ENCODE peak calls at places on chromosomes 7 and 10, in six cellular contexts. Y is AG04450; K is CD8-positive, alpha-beta T cell; X is uterus; S is sigmoid colon; Q is neural progenitor cell. T is an unnamed sample.

GRCh38 chr7:24255139-24255538 is 28.9 kb upstream of the NPY start:
- DNase-seq in Y (no peak), S (no peak), K (no peak), X (no peak), Q (no peak), T (no peak)

GRCh38 chr7:44196450-44196872 is 4.3 kb upstream of the YKT6 start:
- DNase-seq in Q (peak; percentile 64), S (peak; percentile 67), Y (no peak), X (no peak), K (no peak), T (no peak)

GRCh38 chr10:98242823-98243222 is 25.2 kb downstream of the LOXL4 start:
- DNase-seq in K (no peak), Y (no peak), S (no peak), Q (no peak), X (no peak), T (no peak)

GRCh38 chr7:1210979-1211608 is 21.6 kb upstream of the UNCX start:
- DNase-seq in Q (no peak), X (no peak), Y (no peak), K (no peak), S (no peak), T (no peak)

GRCh38 chr7:3134715-3135114 is 91.0 kb upstream of the CARD11 start:
- DNase-seq in K (no peak), S (no peak), X (no peak), Y (no peak), Q (no peak), T (no peak)

GRCh38 chr7:27175626-27176342 is 1.7 kb upstream of the HOXA10 start:
- DNase-seq in Y (no peak), S (peak; percentile 78), X (peak; percentile 44), K (no peak), Q (no peak), T (no peak)

GRCh38 chr7:4707980-4708411 is 25.9 kb downstream of the FOXK1 start:
- DNase-seq in S (no peak), X (no peak), K (no peak), Y (no peak), Q (peak; percentile 85), T (no peak)

GRCh38 chr7:80385512-80385911 is 126.4 kb downstream of the GNAT3 start:
- DNase-seq in Y (no peak), X (no peak), Q (no peak), S (no peak), K (no peak), T (no peak)

GRCh38 chr10:123323884-123324283 is 169.7 kb downstream of the BUB3 start:
- DNase-seq in Y (no peak), X (no peak), K (no peak), Q (no peak), S (no peak), T (no peak)

GRCh38 chr7:45596665-45597095 is 22.5 kb downstream of the ADCY1 start:
- DNase-seq in S (no peak), K (no peak), Y (no peak), Q (no peak), X (no peak), T (no peak)

GRCh38 chr10:47401874-47402645 is 18.0 kb upstream of the ZNF488 start:
- DNase-seq in X (no peak), K (no peak), Q (no peak), Y (no peak), S (no peak), T (no peak)

GRCh38 chr7:142669074-142669654 is 80.1 kb upstream of the PRSS1 start:
- DNase-seq in Y (no peak), S (no peak), X (no peak), K (no peak), Q (peak; percentile 20), T (no peak)

GRCh38 chr7:141551773-141552162 is 558 bp downstream of the AGK start:
- DNase-seq in Q (peak; percentile 22), K (no peak), Y (no peak), X (no peak), S (no peak), T (no peak)

GRCh38 chr7:141551080-141551772 is at the start of gene AGK:
- DNase-seq in Q (peak; percentile 87), S (peak; percentile 81), Y (peak; percentile 36), X (peak; percentile 47), K (peak; percentile 55), T (peak; percentile 40)

GRCh38 chr7:141544831-141545230 is 6.4 kb upstream of the AGK start:
- DNase-seq in K (no peak), S (no peak), X (no peak), Q (peak; percentile 31), Y (no peak), T (no peak)

GRCh38 chr7:141549582-141549981 is 1.6 kb upstream of the AGK start:
- DNase-seq in X (no peak), K (no peak), Q (no peak), Y (no peak), S (no peak), T (no peak)

DNA sequence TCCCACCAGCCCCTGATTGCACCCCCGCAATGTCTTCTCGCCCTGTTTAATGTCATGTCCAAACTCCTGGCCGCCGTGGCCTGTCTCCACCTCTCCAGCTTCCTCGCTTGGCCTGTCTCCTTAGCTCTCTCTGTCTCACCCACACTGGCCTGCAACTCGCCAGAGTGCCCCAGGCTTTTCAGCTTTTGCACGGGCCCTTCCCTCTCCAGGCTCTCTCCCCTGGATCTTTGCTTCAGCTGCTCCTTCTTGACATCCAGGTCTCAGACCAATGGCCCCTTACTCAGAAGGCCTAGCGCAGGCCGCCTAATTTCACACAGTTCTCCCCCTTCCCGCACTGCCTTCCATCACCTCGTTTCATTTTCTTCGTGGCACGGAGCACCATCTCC is 523 bp upstream of the AGK start:
- DNase-seq in X (peak; percentile 14), Y (no peak), Q (peak; percentile 26), S (no peak), K (no peak), T (no peak)
- H3K27ac ChIP-seq in X (peak overlapping the region; percentile 76), Y (peak overlapping the region; percentile 61), Q (no peak overlapping the region), S (peak overlapping the region; percentile 83), K (peak overlapping the region; percentile 50), T (peak overlapping the region; percentile 2)

GRCh38 chr7:114087674-114088539 is 169.1 kb upstream of the PPP1R3A start:
- DNase-seq in K (no peak), Q (peak; percentile 42), X (peak; percentile 27), Y (no peak), S (peak; percentile 64), T (no peak)
- H3K4me3 ChIP-seq in K (no peak overlapping the region), Q (no peak overlapping the region), X (peak overlapping the region; percentile 59), Y (peak overlapping the region; percentile 50), S (peak overlapping the region; percentile 87), T (no peak overlapping the region)

GRCh38 chr10:97179731-97180366 is 5.9 kb downstream of the SLIT1 start:
- DNase-seq in Q (peak; percentile 94), K (no peak), Y (no peak), X (no peak), S (no peak), T (no peak)
- H3K27me3 ChIP-seq in Q (peaks cover 100% of the 10 kb centered on the region), K (no peaks in the 10 kb centered on the region), Y (peaks cover 69% of the 10 kb centered on the region), X (no peaks in the 10 kb centered on the region), S (peaks cover 14% of the 10 kb centered on the region), T (peaks cover 3% of the 10 kb centered on the region)

GRCh38 chr10:7547825-7548224 is 118.9 kb downstream of the ITIH5 start:
- DNase-seq in Y (no peak), X (peak; percentile 40), S (peak; percentile 79), K (no peak), Q (no peak), T (no peak)
- H3K27ac ChIP-seq in Y (no peak overlapping the region), X (peak overlapping the region; percentile 33), S (peak overlapping the region; percentile 66), K (no peak overlapping the region), Q (no peak overlapping the region), T (no peak overlapping the region)

GRCh38 chr7:150464962-150465361 is 14.5 kb downstream of the GIMAP8 start:
- DNase-seq in Q (no peak), Y (no peak), K (no peak), X (no peak), S (no peak), T (no peak)

GRCh38 chr7:150465414-150465813 is 15.0 kb downstream of the GIMAP8 start:
- DNase-seq in K (no peak), S (no peak), X (no peak), Y (no peak), Q (no peak), T (no peak)

GRCh38 chr7:150471886-150472285 is 21.5 kb downstream of the GIMAP8 start:
- DNase-seq in Q (no peak), X (no peak), S (no peak), K (no peak), Y (no peak), T (no peak)

GRCh38 chr7:150466477-150466876 is 16.0 kb downstream of the GIMAP8 start:
- DNase-seq in K (no peak), Q (no peak), Y (no peak), X (no peak), S (no peak), T (no peak)

DNA sequence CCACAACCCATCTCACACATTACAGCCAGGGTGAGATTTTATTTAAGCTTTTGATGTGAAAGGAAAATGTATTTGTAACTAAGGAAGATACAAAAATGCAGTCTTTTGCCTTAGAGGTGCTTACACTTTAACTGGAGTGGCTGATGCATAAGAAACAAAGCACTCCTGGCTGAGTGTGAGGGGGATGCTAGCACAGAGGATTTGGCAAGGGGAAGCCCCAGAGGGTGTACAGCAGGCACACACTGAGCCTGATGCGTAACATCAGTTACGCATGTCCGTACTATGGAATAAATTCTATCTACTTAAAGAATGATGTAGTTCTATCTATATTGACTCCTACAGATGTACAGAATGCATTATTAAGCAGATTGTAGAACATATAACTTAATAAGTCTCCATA is 17.8 kb downstream of the GIMAP8 start:
- DNase-seq in Q (no peak), K (no peak), S (no peak), X (no peak), Y (no peak), T (no peak)
- H3K4me3 ChIP-seq in Q (no peak overlapping the region), K (peak overlapping the region; percentile 16), S (peak overlapping the region; percentile 4), X (no peak overlapping the region), Y (no peak overlapping the region), T (no peak overlapping the region)

GRCh38 chr10:75640803-75641202 is 209.4 kb downstream of the LRMDA start:
- DNase-seq in Q (no peak), Y (no peak), S (no peak), K (no peak), X (no peak), T (no peak)

GRCh38 chr10:75645704-75646103 is 214.3 kb downstream of the LRMDA start:
- DNase-seq in K (no peak), S (no peak), Q (no peak), X (no peak), Y (no peak), T (no peak)

GRCh38 chr10:75646218-75646915 is 214.9 kb downstream of the LRMDA start:
- DNase-seq in Y (no peak), X (no peak), S (no peak), K (no peak), Q (no peak), T (no peak)

GRCh38 chr10:75643944-75644820 is 212.8 kb downstream of the LRMDA start:
- DNase-seq in K (no peak), X (no peak), Q (no peak), S (no peak), Y (no peak), T (no peak)

DNA sequence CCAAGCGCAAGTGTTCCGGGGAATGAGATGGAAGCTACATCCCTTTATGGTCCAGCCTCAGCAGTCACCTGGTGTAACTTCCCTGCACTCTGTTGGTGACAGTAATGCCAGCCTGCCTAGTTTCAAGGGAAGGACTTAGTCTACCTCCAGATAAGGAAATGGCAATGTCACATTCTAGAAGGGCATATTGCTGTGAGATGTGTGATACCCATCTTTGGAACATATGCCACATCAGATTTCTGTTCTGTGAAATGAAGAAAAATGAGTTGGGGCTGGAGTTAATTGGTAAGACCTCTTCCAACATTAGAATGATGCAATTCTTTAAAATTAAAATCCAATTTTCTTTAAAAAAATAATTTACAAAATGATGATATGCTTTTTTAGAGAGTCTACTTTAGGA is 212.0 kb downstream of the LRMDA start:
- DNase-seq in Q (no peak), K (no peak), Y (no peak), X (no peak), S (no peak), T (no peak)
- H3K27me3 ChIP-seq in Q (no peaks in the 10 kb centered on the region), K (no peaks in the 10 kb centered on the region), Y (no peaks in the 10 kb centered on the region), X (no peaks in the 10 kb centered on the region), S (no peaks in the 10 kb centered on the region), T (no peaks in the 10 kb centered on the region)

GRCh38 chr7:33853361-33854062 is 51.8 kb upstream of the BMPER start:
- DNase-seq in Q (no peak), S (no peak), X (no peak), K (no peak), Y (peak; percentile 66), T (no peak)
- H3K27ac ChIP-seq in Q (no peak overlapping the region), S (no peak overlapping the region), X (no peak overlapping the region), K (no peak overlapping the region), Y (no peak overlapping the region), T (no peak overlapping the region)

T was measured in effector memory CD4-positive, alpha-beta T cell.